ENCODE peak calls at places on chromosomes 1 and 21, in eight cellular contexts. I, F, M, T, U, K, Y and J are unnamed samples.

GRCh38 chr1:38991638-38992449 is 768 bp downstream of the AKIRIN1 start:
- DNase-seq in I (no peak), F (peak; percentile 21), M (no peak), T (no peak), U (peak; percentile 31), K (peak; percentile 12), Y (peak; percentile 38), J (peak; percentile 36)

GRCh38 chr1:111769517-111770146 is 13.9 kb downstream of the DDX20 start:
- DNase-seq in I (peak; percentile 44), F (peak; percentile 42), M (peak; percentile 78), T (no peak), U (peak; percentile 58), K (peak; percentile 80), Y (no peak), J (peak; percentile 52)

GRCh38 chr21:32372755-32373154 is 20.1 kb downstream of the URB1 start:
- DNase-seq in I (no peak), F (peak; percentile 55), M (peak; percentile 23), T (no peak), U (no peak), K (no peak), Y (no peak), J (no peak)

GRCh38 chr1:182207300-182207699 is 145.8 kb upstream of the ZNF648 start:
- DNase-seq in I (no peak), F (no peak), M (no peak), T (no peak), U (no peak), K (no peak), Y (no peak), J (no peak)

GRCh38 chr1:176456848-176457247 is 6.1 kb upstream of the PAPPA2 start:
- DNase-seq in I (no peak), F (no peak), M (no peak), T (no peak), U (no peak), K (no peak), Y (no peak), J (no peak)

GRCh38 chr1:184973308-184974085 is 811 bp downstream of the NIBAN1 start:
- DNase-seq in I (peak; percentile 56), F (peak; percentile 81), M (peak; percentile 82), T (no peak), U (peak; percentile 62), K (no peak), Y (peak; percentile 59), J (peak; percentile 10)

GRCh38 chr1:6171546-6172124 is 8.5 kb downstream of the CHD5 start:
- DNase-seq in I (no peak), F (no peak), M (no peak), T (no peak), U (no peak), K (peak; percentile 19), Y (no peak), J (peak; percentile 66)

GRCh38 chr21:26118928-26119540 is 51.5 kb downstream of the APP start:
- DNase-seq in I (no peak), F (no peak), M (no peak), T (no peak), U (no peak), K (no peak), Y (no peak), J (no peak)

GRCh38 chr1:10803971-10804820 is 7.8 kb upstream of the CASZ1 start:
- DNase-seq in I (no peak), F (peak; percentile 82), M (no peak), T (no peak), U (peak; percentile 34), K (no peak), Y (no peak), J (no peak)

GRCh38 chr1:161367684-161368398 is at the start of gene CFAP126:
- DNase-seq in I (peak; percentile 35), F (peak; percentile 72), M (peak; percentile 70), T (peak; percentile 56), U (peak; percentile 95), K (peak; percentile 78), Y (peak; percentile 44), J (peak; percentile 74)

GRCh38 chr21:37829447-37829846 is 86.8 kb downstream of the KCNJ6 start:
- DNase-seq in I (no peak), F (peak; percentile 55), M (peak; percentile 70), T (no peak), U (peak; percentile 64), K (no peak), Y (no peak), J (no peak)

GRCh38 chr1:217718873-217719272 is 87.7 kb downstream of the SPATA17 start:
- DNase-seq in I (no peak), F (peak; percentile 28), M (no peak), T (no peak), U (no peak), K (no peak), Y (no peak), J (no peak)

GRCh38 chr1:47212636-47213229 is 19.3 kb downstream of the TAL1 start:
- DNase-seq in I (no peak), F (no peak), M (no peak), T (no peak), U (no peak), K (no peak), Y (no peak), J (no peak)

GRCh38 chr21:34548782-34549376 is 36.9 kb upstream of the KCNE1 start:
- DNase-seq in I (no peak), F (peak; percentile 17), M (no peak), T (no peak), U (no peak), K (no peak), Y (no peak), J (no peak)

GRCh38 chr21:34543017-34543416 is 31.0 kb upstream of the KCNE1 start:
- DNase-seq in I (no peak), F (no peak), M (no peak), T (no peak), U (no peak), K (no peak), Y (no peak), J (no peak)

GRCh38 chr21:34546556-34546955 is 34.5 kb upstream of the KCNE1 start:
- DNase-seq in I (no peak), F (no peak), M (no peak), T (no peak), U (no peak), K (no peak), Y (no peak), J (no peak)

GRCh38 chr21:34545079-34545884 is 33.3 kb upstream of the KCNE1 start:
- DNase-seq in I (peak; percentile 86), F (peak; percentile 25), M (peak; percentile 73), T (no peak), U (peak; percentile 69), K (peak; percentile 74), Y (no peak), J (no peak)

DNA sequence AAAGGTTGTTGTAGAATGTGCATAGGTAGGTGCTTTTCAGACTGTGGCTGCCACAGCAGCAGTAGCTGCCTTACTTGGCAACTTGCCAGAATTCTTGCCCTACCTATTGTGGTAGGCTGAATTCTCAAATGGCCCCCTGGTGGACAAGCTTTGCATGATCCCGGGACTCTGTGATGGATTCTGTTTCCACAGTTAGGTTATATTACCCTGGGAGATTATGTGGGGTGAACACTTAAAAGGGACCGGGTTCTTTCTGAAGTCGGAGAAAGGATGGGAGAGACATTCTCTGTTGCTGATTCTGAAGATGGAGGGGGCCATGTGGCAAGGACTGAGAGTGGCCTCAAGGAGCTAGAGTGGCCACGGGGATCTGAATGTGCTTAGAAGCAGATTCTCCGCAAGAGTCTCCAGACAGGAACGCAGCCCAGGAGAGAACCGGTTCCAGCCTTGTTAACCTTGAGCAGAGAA is 32.1 kb upstream of the KCNE1 start:
- DNase-seq in I (no peak), F (peak; percentile 74), M (peak; percentile 75), T (no peak), U (peak; percentile 92), K (peak; percentile 77), Y (peak; percentile 36), J (peak; percentile 88)
- TF ChIP-seq CTCF in I (peak; percentile 11), F (peak; percentile 87), M (peak; percentile 58), T (peak; percentile 63), U (peak; percentile 83), K (peak; percentile 74), Y (peak; percentile 66), J (peak; percentile 89)

DNA sequence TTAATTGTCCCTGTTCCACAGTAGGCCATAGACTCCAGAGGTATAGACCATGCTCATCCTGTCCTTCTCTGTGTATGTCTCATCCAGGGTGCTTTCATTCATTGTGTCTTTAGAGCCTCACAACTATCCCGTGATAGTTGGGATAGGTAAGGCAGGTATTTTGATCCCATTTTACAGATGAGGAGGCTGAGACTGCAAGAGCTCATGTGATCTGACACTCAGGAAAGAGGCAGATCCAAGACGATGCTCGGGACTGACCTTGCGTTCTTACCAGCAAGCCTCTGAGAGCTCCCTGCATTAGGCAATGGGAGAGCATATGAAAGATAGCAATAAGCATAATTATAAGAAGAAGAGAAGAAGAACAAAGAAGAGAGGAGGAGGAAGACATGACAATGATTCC is 42.8 kb downstream of the RCSD1 start:
- DNase-seq in I (no peak), F (no peak), M (no peak), T (no peak), U (no peak), K (no peak), Y (no peak), J (no peak)
- H3K4me1 ChIP-seq in I (peaks cover 86% of the 10 kb centered on the region), F (peaks cover 37% of the 10 kb centered on the region), M (no peaks in the 10 kb centered on the region), T (no peaks in the 10 kb centered on the region), U (no peaks in the 10 kb centered on the region), K (peaks cover 66% of the 10 kb centered on the region), Y (peaks cover 77% of the 10 kb centered on the region), J (peaks cover 2% of the 10 kb centered on the region)

GRCh38 chr1:46008585-46008984 is 123.8 kb downstream of the PIK3R3 start:
- DNase-seq in I (no peak), F (peak; percentile 42), M (no peak), T (no peak), U (no peak), K (no peak), Y (no peak), J (no peak)
- TF ChIP-seq CTCF in I (no peak), F (no peak), M (no peak), T (no peak), U (no peak), K (no peak), Y (no peak), J (no peak)

GRCh38 chr1:180949616-180950000 is 36.9 kb downstream of the KIAA1614 start:
- DNase-seq in I (no peak), F (no peak), M (no peak), T (no peak), U (no peak), K (no peak), Y (no peak), J (no peak)
- H3K4me1 ChIP-seq in I (peaks cover 6% of the 10 kb centered on the region), F (peaks cover 14% of the 10 kb centered on the region), M (peaks cover 10% of the 10 kb centered on the region), T (peaks cover 5% of the 10 kb centered on the region), U (peaks cover 16% of the 10 kb centered on the region), K (peaks cover 4% of the 10 kb centered on the region), Y (peaks cover 16% of the 10 kb centered on the region), J (peaks cover 9% of the 10 kb centered on the region)

GRCh38 chr21:35041122-35041521 is 8.0 kb downstream of the RUNX1 start:
- DNase-seq in I (no peak), F (no peak), M (no peak), T (no peak), U (no peak), K (no peak), Y (no peak), J (no peak)
- TF ChIP-seq CTCF in I (no peak), F (no peak), M (no peak), T (no peak), U (no peak), K (no peak), Y (no peak), J (no peak)